ENCODE peak calls at places on chromosome 6, in six cellular contexts. One of them, this sample, is unnamed.

GRCh38 chr6:157059781-157060180 is 263.5 kb downstream of the TMEM242 start:
- DNase-seq in CD4-positive, CD25-positive, alpha-beta regulatory T cell: no peak
- DNase-seq in mammary epithelial cell: no peak
- DNase-seq in DND-41: no peak
- DNase-seq in heart left ventricle: no peak
- DNase-seq in CD8-positive, alpha-beta memory T cell: no peak
- DNase-seq in this sample: no peak

GRCh38 chr6:70131528-70131927 is 171.4 kb downstream of the COL9A1 start:
- DNase-seq in CD4-positive, CD25-positive, alpha-beta regulatory T cell: no peak
- DNase-seq in mammary epithelial cell: no peak
- DNase-seq in DND-41: no peak
- DNase-seq in heart left ventricle: no peak
- DNase-seq in CD8-positive, alpha-beta memory T cell: no peak
- DNase-seq in this sample: no peak

GRCh38 chr6:26500102-26500501 is at the start of gene BTN1A1:
- DNase-seq in CD4-positive, CD25-positive, alpha-beta regulatory T cell: no peak
- DNase-seq in mammary epithelial cell: no peak
- DNase-seq in DND-41: no peak
- DNase-seq in heart left ventricle: no peak
- DNase-seq in CD8-positive, alpha-beta memory T cell: no peak
- DNase-seq in this sample: no peak

GRCh38 chr6:52304917-52305316 is 20.4 kb upstream of the MCM3 start:
- DNase-seq in CD4-positive, CD25-positive, alpha-beta regulatory T cell: peak; percentile 32
- DNase-seq in mammary epithelial cell: no peak
- DNase-seq in DND-41: no peak
- DNase-seq in heart left ventricle: no peak
- DNase-seq in CD8-positive, alpha-beta memory T cell: no peak
- DNase-seq in this sample: no peak

GRCh38 chr6:160215232-160215631 is 43.4 kb downstream of the SLC22A2 start:
- DNase-seq in CD4-positive, CD25-positive, alpha-beta regulatory T cell: no peak
- DNase-seq in mammary epithelial cell: peak; percentile 77
- DNase-seq in DND-41: no peak
- DNase-seq in heart left ventricle: no peak
- DNase-seq in CD8-positive, alpha-beta memory T cell: no peak
- DNase-seq in this sample: no peak

GRCh38 chr6:170433163-170434095 is 119.7 kb downstream of the PSMB1 start:
- DNase-seq in CD4-positive, CD25-positive, alpha-beta regulatory T cell: no peak
- DNase-seq in mammary epithelial cell: no peak
- DNase-seq in DND-41: no peak
- DNase-seq in heart left ventricle: no peak
- DNase-seq in CD8-positive, alpha-beta memory T cell: no peak
- DNase-seq in this sample: no peak

GRCh38 chr6:169170583-169170955 is 83.1 kb downstream of the THBS2 start:
- DNase-seq in CD4-positive, CD25-positive, alpha-beta regulatory T cell: no peak
- DNase-seq in mammary epithelial cell: no peak
- DNase-seq in DND-41: no peak
- DNase-seq in heart left ventricle: no peak
- DNase-seq in CD8-positive, alpha-beta memory T cell: no peak
- DNase-seq in this sample: no peak

GRCh38 chr6:124882580-124883393 is 79.5 kb upstream of the RNF217 start:
- DNase-seq in CD4-positive, CD25-positive, alpha-beta regulatory T cell: no peak
- DNase-seq in mammary epithelial cell: peak; percentile 26
- DNase-seq in DND-41: no peak
- DNase-seq in heart left ventricle: no peak
- DNase-seq in CD8-positive, alpha-beta memory T cell: no peak
- DNase-seq in this sample: no peak

GRCh38 chr6:31897612-31898199 is at the start of gene EHMT2:
- DNase-seq in CD4-positive, CD25-positive, alpha-beta regulatory T cell: peak; percentile 91
- DNase-seq in mammary epithelial cell: peak; percentile 80
- DNase-seq in DND-41: peak; percentile 89
- DNase-seq in heart left ventricle: peak; percentile 90
- DNase-seq in CD8-positive, alpha-beta memory T cell: peak; percentile 84
- DNase-seq in this sample: peak; percentile 78

GRCh38 chr6:122778961-122779671 is 400 bp upstream of the FABP7 start:
- DNase-seq in CD4-positive, CD25-positive, alpha-beta regulatory T cell: no peak
- DNase-seq in mammary epithelial cell: no peak
- DNase-seq in DND-41: no peak
- DNase-seq in heart left ventricle: no peak
- DNase-seq in CD8-positive, alpha-beta memory T cell: no peak
- DNase-seq in this sample: no peak

GRCh38 chr6:16102208-16102607 is 26.7 kb upstream of the MYLIP start:
- DNase-seq in CD4-positive, CD25-positive, alpha-beta regulatory T cell: no peak
- DNase-seq in mammary epithelial cell: no peak
- DNase-seq in DND-41: no peak
- DNase-seq in heart left ventricle: no peak
- DNase-seq in CD8-positive, alpha-beta memory T cell: no peak
- DNase-seq in this sample: no peak

GRCh38 chr6:11788043-11788442 is 9.4 kb upstream of the ADTRP start:
- DNase-seq in CD4-positive, CD25-positive, alpha-beta regulatory T cell: no peak
- DNase-seq in mammary epithelial cell: no peak
- DNase-seq in DND-41: peak; percentile 57
- DNase-seq in heart left ventricle: no peak
- DNase-seq in CD8-positive, alpha-beta memory T cell: no peak
- DNase-seq in this sample: no peak

GRCh38 chr6:73704260-73704659 is 8.3 kb downstream of the CD109 start:
- DNase-seq in CD4-positive, CD25-positive, alpha-beta regulatory T cell: no peak
- DNase-seq in mammary epithelial cell: peak; percentile 100
- DNase-seq in DND-41: no peak
- DNase-seq in heart left ventricle: no peak
- DNase-seq in CD8-positive, alpha-beta memory T cell: no peak
- DNase-seq in this sample: no peak

GRCh38 chr6:37222992-37223391 is 34.6 kb upstream of the TBC1D22B start:
- DNase-seq in CD4-positive, CD25-positive, alpha-beta regulatory T cell: no peak
- DNase-seq in mammary epithelial cell: no peak
- DNase-seq in DND-41: no peak
- DNase-seq in heart left ventricle: no peak
- DNase-seq in CD8-positive, alpha-beta memory T cell: no peak
- DNase-seq in this sample: no peak

GRCh38 chr6:114649298-114649697 is 306.5 kb upstream of the HS3ST5 start:
- DNase-seq in CD4-positive, CD25-positive, alpha-beta regulatory T cell: no peak
- DNase-seq in mammary epithelial cell: no peak
- DNase-seq in DND-41: no peak
- DNase-seq in heart left ventricle: no peak
- DNase-seq in CD8-positive, alpha-beta memory T cell: no peak
- DNase-seq in this sample: no peak

GRCh38 chr6:114650891-114651290 is 308.1 kb upstream of the HS3ST5 start:
- DNase-seq in CD4-positive, CD25-positive, alpha-beta regulatory T cell: no peak
- DNase-seq in mammary epithelial cell: no peak
- DNase-seq in DND-41: no peak
- DNase-seq in heart left ventricle: no peak
- DNase-seq in CD8-positive, alpha-beta memory T cell: no peak
- DNase-seq in this sample: no peak

GRCh38 chr6:114648847-114649246 is 306.0 kb upstream of the HS3ST5 start:
- DNase-seq in CD4-positive, CD25-positive, alpha-beta regulatory T cell: no peak
- DNase-seq in mammary epithelial cell: no peak
- DNase-seq in DND-41: no peak
- DNase-seq in heart left ventricle: no peak
- DNase-seq in CD8-positive, alpha-beta memory T cell: no peak
- DNase-seq in this sample: no peak
- H3K4me3 ChIP-seq in CD4-positive, CD25-positive, alpha-beta regulatory T cell: no peak overlapping the region
- H3K4me3 ChIP-seq in mammary epithelial cell: no peak overlapping the region
- H3K4me3 ChIP-seq in DND-41: no peak overlapping the region
- H3K4me3 ChIP-seq in heart left ventricle: no peak overlapping the region
- H3K4me3 ChIP-seq in CD8-positive, alpha-beta memory T cell: no peak overlapping the region
- H3K4me3 ChIP-seq in this sample: no peak overlapping the region

DNA sequence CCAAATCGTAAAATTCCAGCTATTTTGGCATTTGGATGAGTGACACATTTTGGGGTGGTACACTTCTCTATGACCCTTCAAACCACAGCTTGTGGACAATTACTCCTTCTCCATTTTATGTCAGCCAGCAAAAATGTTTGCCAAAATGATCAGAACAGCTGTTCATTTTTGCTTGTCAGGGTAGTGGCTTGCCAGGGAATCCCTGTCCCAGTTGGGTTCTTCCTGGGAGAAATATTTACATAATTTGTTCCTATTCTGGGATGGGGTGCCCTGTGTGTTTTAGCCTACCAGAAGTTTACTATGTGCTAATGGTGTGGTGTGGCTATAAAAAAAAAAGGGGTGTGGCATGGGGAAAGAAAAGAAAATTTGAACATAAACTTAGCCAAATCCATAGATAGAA is 55.4 kb upstream of the RBM24 start:
- DNase-seq in CD4-positive, CD25-positive, alpha-beta regulatory T cell: no peak
- DNase-seq in mammary epithelial cell: no peak
- DNase-seq in DND-41: no peak
- DNase-seq in heart left ventricle: no peak
- DNase-seq in CD8-positive, alpha-beta memory T cell: no peak
- DNase-seq in this sample: no peak
- H3K27ac ChIP-seq in CD4-positive, CD25-positive, alpha-beta regulatory T cell: no peak overlapping the region
- H3K27ac ChIP-seq in mammary epithelial cell: no peak overlapping the region
- H3K27ac ChIP-seq in DND-41: no peak overlapping the region
- H3K27ac ChIP-seq in heart left ventricle: no peak overlapping the region
- H3K27ac ChIP-seq in CD8-positive, alpha-beta memory T cell: no peak overlapping the region
- H3K27ac ChIP-seq in this sample: no peak overlapping the region

GRCh38 chr6:3911614-3912336 is 62.6 kb downstream of the FAM50B start:
- DNase-seq in CD4-positive, CD25-positive, alpha-beta regulatory T cell: no peak
- DNase-seq in mammary epithelial cell: peak; percentile 77
- DNase-seq in DND-41: no peak
- DNase-seq in heart left ventricle: peak; percentile 77
- DNase-seq in CD8-positive, alpha-beta memory T cell: no peak
- DNase-seq in this sample: no peak
- H3K4me3 ChIP-seq in CD4-positive, CD25-positive, alpha-beta regulatory T cell: no peak overlapping the region
- H3K4me3 ChIP-seq in mammary epithelial cell: no peak overlapping the region
- H3K4me3 ChIP-seq in DND-41: no peak overlapping the region
- H3K4me3 ChIP-seq in heart left ventricle: no peak overlapping the region
- H3K4me3 ChIP-seq in CD8-positive, alpha-beta memory T cell: no peak overlapping the region
- H3K4me3 ChIP-seq in this sample: no peak overlapping the region

DNA sequence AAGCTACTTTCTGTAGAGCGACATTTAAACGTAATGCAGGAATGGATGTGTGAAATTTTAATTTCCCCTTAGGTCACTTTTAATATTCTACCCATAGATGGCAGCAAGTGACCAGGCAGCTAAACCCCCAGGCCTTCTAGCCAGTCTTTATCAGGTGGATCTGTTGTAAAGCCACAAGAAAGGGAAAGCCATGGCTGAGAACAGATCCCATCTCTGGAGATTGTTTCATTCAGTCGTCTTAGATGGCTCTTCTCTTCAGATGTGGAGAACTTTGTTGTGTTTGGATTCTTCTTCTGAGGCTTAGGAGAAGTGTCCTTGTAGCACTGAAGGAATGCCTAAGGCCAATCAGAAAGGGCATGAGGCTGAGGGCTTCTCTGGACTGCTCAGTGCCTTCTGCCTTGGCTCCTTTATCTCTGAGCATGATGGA is 15.8 kb upstream of the RNF182 start:
- DNase-seq in CD4-positive, CD25-positive, alpha-beta regulatory T cell: peak; percentile 60
- DNase-seq in mammary epithelial cell: peak; percentile 55
- DNase-seq in DND-41: peak; percentile 71
- DNase-seq in heart left ventricle: no peak
- DNase-seq in CD8-positive, alpha-beta memory T cell: peak; percentile 36
- DNase-seq in this sample: peak; percentile 26
- H3K27ac ChIP-seq in CD4-positive, CD25-positive, alpha-beta regulatory T cell: no peak overlapping the region
- H3K27ac ChIP-seq in mammary epithelial cell: no peak overlapping the region
- H3K27ac ChIP-seq in DND-41: no peak overlapping the region
- H3K27ac ChIP-seq in heart left ventricle: no peak overlapping the region
- H3K27ac ChIP-seq in CD8-positive, alpha-beta memory T cell: no peak overlapping the region
- H3K27ac ChIP-seq in this sample: no peak overlapping the region

GRCh38 chr6:49570474-49571079 is 20.1 kb downstream of the C6orf141 start:
- DNase-seq in CD4-positive, CD25-positive, alpha-beta regulatory T cell: no peak
- DNase-seq in mammary epithelial cell: no peak
- DNase-seq in DND-41: no peak
- DNase-seq in heart left ventricle: no peak
- DNase-seq in CD8-positive, alpha-beta memory T cell: no peak
- DNase-seq in this sample: no peak
- H3K4me3 ChIP-seq in CD4-positive, CD25-positive, alpha-beta regulatory T cell: no peak overlapping the region
- H3K4me3 ChIP-seq in mammary epithelial cell: no peak overlapping the region
- H3K4me3 ChIP-seq in DND-41: no peak overlapping the region
- H3K4me3 ChIP-seq in heart left ventricle: no peak overlapping the region
- H3K4me3 ChIP-seq in CD8-positive, alpha-beta memory T cell: no peak overlapping the region
- H3K4me3 ChIP-seq in this sample: no peak overlapping the region

GRCh38 chr6:56491606-56492328 is 150.9 kb downstream of the DST start:
- DNase-seq in CD4-positive, CD25-positive, alpha-beta regulatory T cell: no peak
- DNase-seq in mammary epithelial cell: peak; percentile 9
- DNase-seq in DND-41: no peak
- DNase-seq in heart left ventricle: no peak
- DNase-seq in CD8-positive, alpha-beta memory T cell: no peak
- DNase-seq in this sample: no peak
- H3K27ac ChIP-seq in CD4-positive, CD25-positive, alpha-beta regulatory T cell: no peak overlapping the region
- H3K27ac ChIP-seq in mammary epithelial cell: peak overlapping the region; percentile 1
- H3K27ac ChIP-seq in DND-41: no peak overlapping the region
- H3K27ac ChIP-seq in heart left ventricle: peak overlapping the region; percentile 39
- H3K27ac ChIP-seq in CD8-positive, alpha-beta memory T cell: no peak overlapping the region
- H3K27ac ChIP-seq in this sample: no peak overlapping the region

GRCh38 chr6:79072640-79073181 is 5.3 kb downstream of the PHIP start:
- DNase-seq in CD4-positive, CD25-positive, alpha-beta regulatory T cell: no peak
- DNase-seq in mammary epithelial cell: no peak
- DNase-seq in DND-41: no peak
- DNase-seq in heart left ventricle: no peak
- DNase-seq in CD8-positive, alpha-beta memory T cell: no peak
- DNase-seq in this sample: no peak

GRCh38 chr6:79073888-79074287 is 4.2 kb downstream of the PHIP start:
- DNase-seq in CD4-positive, CD25-positive, alpha-beta regulatory T cell: no peak
- DNase-seq in mammary epithelial cell: no peak
- DNase-seq in DND-41: no peak
- DNase-seq in heart left ventricle: no peak
- DNase-seq in CD8-positive, alpha-beta memory T cell: no peak
- DNase-seq in this sample: no peak

GRCh38 chr6:79066828-79067227 is 11.2 kb downstream of the PHIP start:
- DNase-seq in CD4-positive, CD25-positive, alpha-beta regulatory T cell: no peak
- DNase-seq in mammary epithelial cell: no peak
- DNase-seq in DND-41: no peak
- DNase-seq in heart left ventricle: no peak
- DNase-seq in CD8-positive, alpha-beta memory T cell: no peak
- DNase-seq in this sample: no peak

GRCh38 chr6:79071547-79071946 is 6.5 kb downstream of the PHIP start:
- DNase-seq in CD4-positive, CD25-positive, alpha-beta regulatory T cell: peak; percentile 34
- DNase-seq in mammary epithelial cell: no peak
- DNase-seq in DND-41: no peak
- DNase-seq in heart left ventricle: no peak
- DNase-seq in CD8-positive, alpha-beta memory T cell: no peak
- DNase-seq in this sample: no peak

GRCh38 chr6:79070206-79070825 is 7.7 kb downstream of the PHIP start:
- DNase-seq in CD4-positive, CD25-positive, alpha-beta regulatory T cell: no peak
- DNase-seq in mammary epithelial cell: no peak
- DNase-seq in DND-41: no peak
- DNase-seq in heart left ventricle: no peak
- DNase-seq in CD8-positive, alpha-beta memory T cell: no peak
- DNase-seq in this sample: no peak
- H3K4me3 ChIP-seq in CD4-positive, CD25-positive, alpha-beta regulatory T cell: no peak overlapping the region
- H3K4me3 ChIP-seq in mammary epithelial cell: no peak overlapping the region
- H3K4me3 ChIP-seq in DND-41: no peak overlapping the region
- H3K4me3 ChIP-seq in heart left ventricle: no peak overlapping the region
- H3K4me3 ChIP-seq in CD8-positive, alpha-beta memory T cell: no peak overlapping the region
- H3K4me3 ChIP-seq in this sample: no peak overlapping the region

DNA sequence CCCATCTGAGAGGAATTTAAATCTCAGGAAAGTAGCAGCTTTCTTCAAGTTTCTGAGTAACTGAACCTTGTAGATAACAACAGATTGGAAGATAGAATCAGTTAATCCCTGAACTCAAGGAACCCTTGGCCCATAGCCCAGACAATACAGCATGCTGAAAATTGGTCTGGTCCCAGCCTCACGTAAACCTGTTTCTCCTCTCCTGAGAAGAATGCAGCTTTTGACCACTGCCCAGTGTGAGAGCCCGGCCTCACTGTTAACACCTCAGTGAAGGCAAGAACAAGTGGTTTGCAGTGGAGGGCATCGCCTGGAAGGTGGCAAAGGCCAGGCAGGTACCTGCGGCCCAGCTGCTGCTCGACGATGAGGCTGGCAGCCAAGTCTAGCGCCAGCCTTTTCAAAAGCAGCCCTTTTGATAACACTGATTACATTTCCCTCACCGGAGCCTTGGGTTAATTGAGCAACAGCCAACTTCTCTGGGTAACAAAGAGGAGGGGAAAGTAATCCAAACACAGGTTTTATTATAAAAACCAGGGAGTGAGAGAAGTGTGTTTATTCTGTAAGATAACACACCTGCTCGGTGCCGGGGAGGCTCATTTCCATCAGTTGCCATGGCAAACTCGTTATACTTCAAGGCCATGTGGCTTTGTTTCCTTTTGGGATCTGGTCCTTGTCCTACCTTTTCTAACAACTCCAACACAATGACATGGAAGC is 54.0 kb downstream of the TRAF3IP2 start:
- DNase-seq in CD4-positive, CD25-positive, alpha-beta regulatory T cell: no peak
- DNase-seq in mammary epithelial cell: no peak
- DNase-seq in DND-41: no peak
- DNase-seq in heart left ventricle: no peak
- DNase-seq in CD8-positive, alpha-beta memory T cell: no peak
- DNase-seq in this sample: no peak
- H3K27ac ChIP-seq in CD4-positive, CD25-positive, alpha-beta regulatory T cell: no peak overlapping the region
- H3K27ac ChIP-seq in mammary epithelial cell: peak overlapping the region; percentile 11
- H3K27ac ChIP-seq in DND-41: peak overlapping the region; percentile 44
- H3K27ac ChIP-seq in heart left ventricle: peak overlapping the region; percentile 82
- H3K27ac ChIP-seq in CD8-positive, alpha-beta memory T cell: no peak overlapping the region
- H3K27ac ChIP-seq in this sample: no peak overlapping the region

This sample was measured in naive thymus-derived CD4-positive, alpha-beta T cell.